ENCODE peak calls at places on chromosomes 11 and 22, in four cellular contexts. Q, C, K and R are unnamed samples.

GRCh38 chr11:92812841-92813240 is 156.6 kb upstream of the MTNR1B start:
- DNase-seq in K (no peak), Q (no peak), C (no peak), R (no peak)

GRCh38 chr11:115637842-115638241 is 133.6 kb upstream of the CADM1 start:
- DNase-seq in C (no peak), K (no peak), Q (peak), R (no peak)

GRCh38 chr11:450809-451451 is 851 bp downstream of the PTDSS2 start:
- DNase-seq in Q (peak), K (peak), C (peak), R (peak)

GRCh38 chr11:93236741-93237675 is 39.2 kb upstream of the SLC36A4 start:
- DNase-seq in Q (peak), K (no peak), C (peak), R (no peak)

GRCh38 chr11:65575568-65576231 is at the start of gene EHBP1L1:
- DNase-seq in Q (peak), C (no peak), K (peak), R (no peak)

GRCh38 chr22:46735747-46736608 is 2.1 kb downstream of the CERK start:
- DNase-seq in K (no peak), C (no peak), Q (no peak), R (no peak)

GRCh38 chr11:64289011-64289564 is 2.0 kb upstream of the KCNK4 start:
- DNase-seq in K (no peak), Q (no peak), C (no peak), R (no peak)

GRCh38 chr11:74676596-74676995 is 54.6 kb downstream of the CHRDL2 start:
- DNase-seq in K (no peak), C (no peak), Q (no peak), R (no peak)

GRCh38 chr22:17368144-17368726 is 1.0 kb upstream of the CECR2 start:
- DNase-seq in C (no peak), Q (no peak), K (no peak), R (no peak)

GRCh38 chr11:124880958-124881357 is 15.7 kb downstream of the ROBO3 start:
- DNase-seq in Q (no peak), C (no peak), K (no peak), R (no peak)

GRCh38 chr11:45025716-45026492 is 75.2 kb upstream of the TP53I11 start:
- DNase-seq in Q (peak), C (no peak), K (no peak), R (no peak)

GRCh38 chr11:48005878-48006277 is 25.5 kb downstream of the PTPRJ start:
- DNase-seq in K (no peak), C (no peak), Q (no peak), R (no peak)

GRCh38 chr22:33853200-33854097 is 66.8 kb downstream of the LARGE1 start:
- DNase-seq in Q (peak), C (no peak), K (peak), R (peak)

GRCh38 chr22:47596176-47596690 is 833.8 kb downstream of the TBC1D22A start:
- DNase-seq in K (no peak), C (no peak), Q (no peak), R (no peak)

GRCh38 chr11:6217722-6218121 is 12.4 kb downstream of the C11orf42 start:
- DNase-seq in K (no peak), Q (no peak), C (no peak), R (no peak)

GRCh38 chr22:23240639-23241389 is 60.5 kb downstream of the BCR start:
- DNase-seq in C (no peak), K (no peak), Q (no peak), R (no peak)

GRCh38 chr22:37822079-37822833 is 926 bp upstream of the GALR3 start:
- DNase-seq in C (no peak), K (no peak), Q (no peak), R (no peak)

GRCh38 chr22:50301581-50301991 is 5.9 kb downstream of the PLXNB2 start:
- DNase-seq in K (no peak), C (no peak), Q (no peak), R (no peak)

GRCh38 chr22:37999640-38000272 is 15.4 kb upstream of the SOX10 start:
- DNase-seq in Q (peak), C (peak), K (no peak), R (no peak)

GRCh38 chr11:96293583-96293982 is 49.4 kb downstream of the MAML2 start:
- DNase-seq in K (no peak), C (no peak), Q (no peak), R (no peak)

GRCh38 chr22:50613291-50613981 is 12.8 kb downstream of the MAPK8IP2 start:
- DNase-seq in Q (no peak), K (no peak), C (peak), R (no peak)

GRCh38 chr11:20854214-20854613 is 184.8 kb downstream of the NELL1 start:
- DNase-seq in K (no peak), C (no peak), Q (no peak), R (no peak)

GRCh38 chr11:19419021-19419750 is 178.4 kb upstream of the E2F8 start:
- DNase-seq in C (no peak), Q (no peak), K (no peak), R (no peak)

GRCh38 chr11:91790346-91790745 is 434.3 kb upstream of the FAT3 start:
- DNase-seq in K (no peak), C (no peak), Q (no peak), R (no peak)

GRCh38 chr11:57566035-57566504 is 1.4 kb downstream of the UBE2L6 start:
- DNase-seq in Q (peak), C (no peak), K (peak), R (no peak)

GRCh38 chr11:16831281-16832192 is 93.1 kb downstream of the C11orf58 start:
- DNase-seq in K (no peak), Q (no peak), C (no peak), R (peak)

GRCh38 chr11:31397239-31397834 is 27.7 kb downstream of the DNAJC24 start:
- DNase-seq in C (no peak), K (no peak), Q (no peak), R (no peak)

GRCh38 chr11:61973603-61974162 is 6.2 kb upstream of the FTH1 start:
- DNase-seq in K (no peak), C (no peak), Q (no peak), R (no peak)

GRCh38 chr11:47943721-47944554 is 36.4 kb upstream of the PTPRJ start:
- DNase-seq in C (no peak), Q (peak), K (no peak), R (no peak)

GRCh38 chr11:748007-748359 is 719 bp downstream of the TALDO1 start:
- DNase-seq in K (no peak), C (no peak), Q (no peak), R (no peak)

GRCh38 chr11:17389205-17389956 is 922 bp upstream of the KCNJ11 start:
- DNase-seq in C (peak), K (peak), Q (peak), R (no peak)

GRCh38 chr11:4049006-4049405 is 45.6 kb upstream of the RRM1 start:
- DNase-seq in C (no peak), Q (no peak), K (no peak), R (no peak)

GRCh38 chr11:31325162-31325561 is 44.4 kb downstream of the DCDC1 start:
- DNase-seq in K (no peak), C (no peak), Q (peak), R (peak)

GRCh38 chr11:36195496-36196346 is 93.5 kb downstream of the COMMD9 start:
- DNase-seq in C (no peak), K (no peak), Q (no peak), R (peak)

GRCh38 chr11:118521892-118522311 is 5.4 kb upstream of the TTC36 start:
- DNase-seq in C (no peak), K (no peak), Q (no peak), R (no peak)

GRCh38 chr22:23305321-23305910 is 125.1 kb downstream of the BCR start:
- DNase-seq in K (no peak), C (no peak), Q (peak), R (no peak)

GRCh38 chr11:74739546-74740270 is 8.5 kb upstream of the CHRDL2 start:
- DNase-seq in C (peak), Q (peak), K (peak), R (no peak)

GRCh38 chr11:27084407-27084985 is 43.9 kb downstream of the BBOX1 start:
- DNase-seq in K (no peak), Q (no peak), C (no peak), R (peak)